ENCODE peak calls at places on chromosomes 3 and 15, in four cellular contexts. One of them, this sample, is unnamed.
A peak's percentile ranks its signal among the peaks of the same experiment; 100 is the strongest.

GRCh38 chr3:188788621-188789081 is 383.1 kb upstream of the TPRG1 start:
- DNase-seq in GM13977: peak; percentile 12
- DNase-seq in stomach: no peak
- DNase-seq in HFFc6: peak; percentile 86
- DNase-seq in this sample: no peak

GRCh38 chr3:14175383-14176037 is 2.9 kb downstream of the XPC start:
- DNase-seq in stomach: no peak
- DNase-seq in HFFc6: no peak
- DNase-seq in GM13977: peak; percentile 53
- DNase-seq in this sample: peak; percentile 51

GRCh38 chr15:66252411-66253295 is 897 bp downstream of the MEGF11 start:
- DNase-seq in HFFc6: peak; percentile 9
- DNase-seq in stomach: peak; percentile 67
- DNase-seq in GM13977: peak; percentile 90
- DNase-seq in this sample: peak; percentile 92

GRCh38 chr3:173411288-173412064 is 13.9 kb downstream of the NLGN1 start:
- DNase-seq in stomach: no peak
- DNase-seq in GM13977: no peak
- DNase-seq in HFFc6: peak; percentile 50
- DNase-seq in this sample: no peak

GRCh38 chr3:43191116-43191515 is 85.2 kb upstream of the POMGNT2 start:
- DNase-seq in stomach: no peak
- DNase-seq in HFFc6: no peak
- DNase-seq in GM13977: no peak
- DNase-seq in this sample: no peak

GRCh38 chr3:81864273-81864672 is 102.8 kb upstream of the GBE1 start:
- DNase-seq in GM13977: no peak
- DNase-seq in HFFc6: no peak
- DNase-seq in stomach: no peak
- DNase-seq in this sample: no peak

GRCh38 chr3:139427283-139428060 is 38.0 kb upstream of the COPB2 start:
- DNase-seq in HFFc6: peak; percentile 60
- DNase-seq in stomach: no peak
- DNase-seq in GM13977: peak; percentile 69
- DNase-seq in this sample: peak; percentile 66

GRCh38 chr3:106485202-106485601 is 616.4 kb upstream of the CBLB start:
- DNase-seq in stomach: no peak
- DNase-seq in GM13977: no peak
- DNase-seq in HFFc6: no peak
- DNase-seq in this sample: no peak

GRCh38 chr3:58296843-58297242 is 9.2 kb upstream of the RPP14 start:
- DNase-seq in stomach: no peak
- DNase-seq in GM13977: no peak
- DNase-seq in HFFc6: no peak
- DNase-seq in this sample: no peak

GRCh38 chr3:178062126-178062525 is 474.1 kb upstream of the KCNMB2 start:
- DNase-seq in stomach: no peak
- DNase-seq in HFFc6: no peak
- DNase-seq in GM13977: no peak
- DNase-seq in this sample: no peak

GRCh38 chr15:60213377-60214010 is 184.3 kb downstream of the ANXA2 start:
- DNase-seq in stomach: no peak
- DNase-seq in GM13977: no peak
- DNase-seq in HFFc6: no peak
- DNase-seq in this sample: no peak

GRCh38 chr15:29632671-29633406 is 189.4 kb downstream of the TJP1 start:
- DNase-seq in stomach: no peak
- DNase-seq in GM13977: no peak
- DNase-seq in HFFc6: no peak
- DNase-seq in this sample: no peak

GRCh38 chr3:179812096-179812382 is 159.2 kb downstream of the USP13 start:
- DNase-seq in GM13977: no peak
- DNase-seq in HFFc6: no peak
- DNase-seq in stomach: no peak
- DNase-seq in this sample: no peak

GRCh38 chr3:16132190-16132589 is 42.3 kb upstream of the GALNT15 start:
- DNase-seq in HFFc6: no peak
- DNase-seq in stomach: no peak
- DNase-seq in GM13977: no peak
- DNase-seq in this sample: no peak

GRCh38 chr15:68620721-68621528 is 42.1 kb downstream of the CORO2B start:
- DNase-seq in HFFc6: peak; percentile 90
- DNase-seq in stomach: peak; percentile 64
- DNase-seq in GM13977: no peak
- DNase-seq in this sample: no peak

GRCh38 chr15:41879321-41879845 is 14.5 kb downstream of the SPTBN5 start:
- DNase-seq in GM13977: no peak
- DNase-seq in stomach: no peak
- DNase-seq in HFFc6: no peak
- DNase-seq in this sample: no peak

GRCh38 chr3:157070186-157070585 is 89.8 kb downstream of the CCNL1 start:
- DNase-seq in stomach: no peak
- DNase-seq in HFFc6: no peak
- DNase-seq in GM13977: no peak
- DNase-seq in this sample: no peak

GRCh38 chr3:52055537-52056351 is 627 bp downstream of the DUSP7 start:
- DNase-seq in HFFc6: no peak
- DNase-seq in GM13977: peak; percentile 73
- DNase-seq in stomach: peak; percentile 49
- DNase-seq in this sample: peak; percentile 75

GRCh38 chr3:14253022-14253761 is 74.6 kb downstream of the LSM3 start:
- DNase-seq in stomach: no peak
- DNase-seq in HFFc6: peak; percentile 48
- DNase-seq in GM13977: no peak
- DNase-seq in this sample: no peak

GRCh38 chr15:85955501-85956391 is 123.9 kb upstream of the AGBL1 start:
- DNase-seq in stomach: no peak
- DNase-seq in GM13977: peak; percentile 17
- DNase-seq in HFFc6: no peak
- DNase-seq in this sample: peak; percentile 19

GRCh38 chr15:74373731-74374647 is 6.5 kb upstream of the CYP11A1 start:
- DNase-seq in GM13977: peak; percentile 97
- DNase-seq in HFFc6: peak; percentile 78
- DNase-seq in stomach: peak; percentile 97
- DNase-seq in this sample: peak; percentile 97

GRCh38 chr3:126442099-126442848 is 33.4 kb downstream of the ZXDC start:
- DNase-seq in stomach: peak; percentile 25
- DNase-seq in GM13977: no peak
- DNase-seq in HFFc6: no peak
- DNase-seq in this sample: no peak

GRCh38 chr15:31571676-31572075 is 245.0 kb downstream of the KLF13 start:
- DNase-seq in HFFc6: peak; percentile 19
- DNase-seq in stomach: no peak
- DNase-seq in GM13977: no peak
- DNase-seq in this sample: no peak

GRCh38 chr3:163776753-163777152 is 1301.5 kb downstream of the SI start:
- DNase-seq in stomach: no peak
- DNase-seq in GM13977: no peak
- DNase-seq in HFFc6: no peak
- DNase-seq in this sample: no peak

GRCh38 chr15:100627789-100628395 is 25.5 kb downstream of the ASB7 start:
- DNase-seq in GM13977: peak; percentile 66
- DNase-seq in HFFc6: peak; percentile 60
- DNase-seq in stomach: peak; percentile 70
- DNase-seq in this sample: peak; percentile 59

GRCh38 chr3:81927811-81928210 is 166.4 kb upstream of the GBE1 start:
- DNase-seq in HFFc6: no peak
- DNase-seq in stomach: no peak
- DNase-seq in GM13977: no peak
- DNase-seq in this sample: no peak

GRCh38 chr15:65535192-65535591 is 4.9 kb downstream of the HACD3 start:
- DNase-seq in HFFc6: no peak
- DNase-seq in GM13977: no peak
- DNase-seq in stomach: no peak
- DNase-seq in this sample: no peak

GRCh38 chr3:51622402-51622801 is 48.6 kb upstream of the TEX264 start:
- DNase-seq in HFFc6: no peak
- DNase-seq in stomach: no peak
- DNase-seq in GM13977: no peak
- DNase-seq in this sample: no peak

GRCh38 chr3:179015551-179016020 is 56.0 kb downstream of the ZMAT3 start:
- DNase-seq in HFFc6: peak; percentile 84
- DNase-seq in stomach: peak; percentile 28
- DNase-seq in GM13977: peak; percentile 54
- DNase-seq in this sample: peak; percentile 56

GRCh38 chr3:66442254-66443249 is 58.3 kb downstream of the LRIG1 start:
- DNase-seq in HFFc6: peak; percentile 62
- DNase-seq in stomach: peak; percentile 81
- DNase-seq in GM13977: no peak
- DNase-seq in this sample: no peak

GRCh38 chr3:43345877-43346276 is 59.5 kb downstream of the SNRK start:
- DNase-seq in stomach: no peak
- DNase-seq in HFFc6: peak; percentile 72
- DNase-seq in GM13977: no peak
- DNase-seq in this sample: no peak

GRCh38 chr15:89905846-89906378 is 6.8 kb downstream of the ARPIN start:
- DNase-seq in GM13977: no peak
- DNase-seq in stomach: no peak
- DNase-seq in HFFc6: no peak
- DNase-seq in this sample: no peak

GRCh38 chr3:193149998-193150397 is 91.0 kb upstream of the PLAAT1 start:
- DNase-seq in stomach: no peak
- DNase-seq in GM13977: no peak
- DNase-seq in HFFc6: no peak
- DNase-seq in this sample: no peak

GRCh38 chr3:50551293-50552057 is 16.1 kb downstream of the C3orf18 start:
- DNase-seq in stomach: peak; percentile 39
- DNase-seq in HFFc6: no peak
- DNase-seq in GM13977: no peak
- DNase-seq in this sample: no peak
- TF ChIP-seq CTCF in stomach: no peak
- TF ChIP-seq CTCF in HFFc6: peak; percentile 31
- TF ChIP-seq CTCF in GM13977: no peak
- TF ChIP-seq CTCF in this sample: no peak

GRCh38 chr3:117616213-117616612 is 906.6 kb downstream of the TUSC7 start:
- DNase-seq in HFFc6: no peak
- DNase-seq in stomach: no peak
- DNase-seq in GM13977: no peak
- DNase-seq in this sample: no peak
- TF ChIP-seq CTCF in HFFc6: peak; percentile 42
- TF ChIP-seq CTCF in stomach: no peak
- TF ChIP-seq CTCF in GM13977: no peak
- TF ChIP-seq CTCF in this sample: no peak

DNA sequence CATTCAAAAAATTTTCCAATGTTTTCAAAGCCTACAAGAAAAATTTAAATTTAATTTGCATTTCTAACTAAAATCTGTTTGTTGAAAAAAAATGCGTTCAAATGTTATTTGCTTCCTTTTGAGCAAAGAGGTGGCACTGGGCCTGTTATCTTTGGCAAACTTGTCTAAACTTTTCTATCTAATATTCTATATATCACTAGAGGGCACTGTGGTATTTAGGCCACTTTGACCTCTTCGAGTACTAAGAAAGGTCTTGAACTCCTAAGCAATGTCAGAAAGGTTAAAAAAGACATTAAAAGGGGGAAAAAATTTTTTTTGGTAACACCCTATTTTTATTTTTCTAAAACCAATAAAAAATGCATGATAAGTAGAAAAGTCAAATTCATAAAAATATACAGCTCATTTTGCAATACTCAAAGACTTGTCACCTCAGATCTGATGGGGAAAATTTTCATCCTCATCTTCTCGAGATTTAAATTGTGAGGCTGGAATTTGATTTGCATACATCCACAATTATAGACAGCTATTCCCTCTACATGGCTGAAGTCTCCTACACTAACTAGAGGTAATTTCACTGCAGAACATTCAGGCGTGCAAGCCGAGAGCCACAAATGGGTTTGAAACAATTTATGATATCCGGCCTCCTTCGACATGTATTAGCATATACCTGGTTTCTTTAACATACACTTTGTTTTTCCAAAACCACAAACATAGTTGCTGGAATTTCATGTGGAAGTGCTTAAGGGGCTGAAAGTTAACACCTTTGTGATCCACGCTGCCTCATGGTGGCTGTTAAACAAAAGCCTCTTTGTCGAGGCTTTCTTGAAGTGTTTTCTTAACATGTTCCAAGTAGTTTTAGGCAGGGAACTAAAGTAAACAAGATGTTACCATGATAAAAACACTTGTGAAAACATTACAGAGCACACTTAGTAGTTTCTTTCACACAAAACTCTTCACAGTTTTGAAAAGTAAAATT is 576.4 kb downstream of the FOXP1 start:
- DNase-seq in GM13977: peak; percentile 17
- DNase-seq in HFFc6: no peak
- DNase-seq in stomach: no peak
- DNase-seq in this sample: peak; percentile 14
- TF ChIP-seq CTCF in GM13977: peak; percentile 49
- TF ChIP-seq CTCF in HFFc6: peak; percentile 74
- TF ChIP-seq CTCF in stomach: no peak
- TF ChIP-seq CTCF in this sample: no peak

DNA sequence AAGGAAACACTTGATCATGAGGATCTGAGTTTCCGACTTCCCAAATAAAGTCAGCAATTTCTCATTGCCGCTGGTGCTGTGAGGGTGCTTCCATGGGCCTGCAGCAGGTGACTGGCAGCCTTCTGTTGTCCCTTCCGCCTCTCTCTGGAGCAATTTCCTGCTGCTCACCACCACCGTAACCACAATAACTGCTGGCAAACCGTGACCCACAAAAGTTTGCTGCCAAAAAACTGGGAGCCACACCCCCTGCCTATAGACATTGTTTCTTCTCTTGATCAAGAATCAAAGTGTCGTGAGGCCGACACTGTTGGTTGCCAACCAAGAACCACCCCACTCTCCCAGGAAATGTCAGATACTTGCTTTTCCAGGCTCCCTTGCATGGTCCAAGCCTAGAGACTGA is 164.0 kb downstream of the NR2F2 start:
- DNase-seq in stomach: peak; percentile 51
- DNase-seq in GM13977: no peak
- DNase-seq in HFFc6: no peak
- DNase-seq in this sample: no peak
- TF ChIP-seq CTCF in stomach: no peak
- TF ChIP-seq CTCF in GM13977: no peak
- TF ChIP-seq CTCF in HFFc6: no peak
- TF ChIP-seq CTCF in this sample: no peak

DNA sequence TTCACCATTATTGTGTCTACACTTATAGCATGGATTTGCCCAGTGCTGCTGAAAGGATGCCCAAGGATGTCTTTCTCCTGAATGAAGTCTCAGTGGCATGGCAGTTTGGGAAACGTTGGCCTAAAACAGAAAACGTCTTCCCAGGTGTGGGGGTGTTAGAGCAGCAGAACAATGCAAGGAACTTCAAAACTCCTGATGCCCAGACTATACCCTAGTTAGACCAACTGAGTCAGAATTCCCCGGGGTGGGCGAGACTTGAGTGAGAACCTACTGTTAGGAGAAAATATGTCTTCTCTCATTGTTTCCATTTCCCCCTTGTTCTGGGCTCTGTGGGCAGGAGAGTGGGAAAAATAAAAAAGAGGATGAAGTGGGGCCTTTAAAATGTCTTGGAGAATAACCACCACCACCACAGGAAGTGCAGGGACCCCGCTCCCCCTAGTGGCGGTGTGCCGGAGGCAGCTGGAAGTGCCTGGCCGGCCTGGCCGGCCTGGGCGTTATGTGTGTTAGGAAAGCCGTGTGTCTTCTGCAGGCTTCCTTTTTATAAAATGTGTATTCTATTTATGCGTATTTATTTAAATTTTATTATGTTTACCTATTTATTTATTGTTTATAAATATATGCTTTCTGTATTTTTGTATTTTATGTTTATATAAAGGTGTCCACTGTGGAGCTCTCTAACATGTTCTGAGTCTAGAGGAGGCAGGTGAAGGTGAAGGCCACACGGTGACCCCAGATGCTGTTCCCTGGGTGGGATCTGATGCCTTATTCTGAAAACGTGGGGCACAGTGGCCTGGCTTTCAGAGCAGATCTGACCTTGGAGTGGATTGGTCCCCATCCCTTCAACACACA is 104.5 kb upstream of the SLC7A14 start:
- DNase-seq in stomach: peak; percentile 77
- DNase-seq in GM13977: peak; percentile 41
- DNase-seq in HFFc6: peak; percentile 28
- DNase-seq in this sample: peak; percentile 64
- TF ChIP-seq CTCF in stomach: peak; percentile 43
- TF ChIP-seq CTCF in GM13977: peak; percentile 90
- TF ChIP-seq CTCF in HFFc6: peak; percentile 81
- TF ChIP-seq CTCF in this sample: peak; percentile 65

This sample was measured in GM20000.